ENCODE peak calls at places on chromosome 3, in six cellular contexts. O is testis; M is endodermal cell; I is HTR-8/SVneo; A is activated T-helper 1 cell treated with anti-CD3 and anti-CD28 coated beads, Interleukin-2, amount 50 U/mL, for 16 hours; K is stimulated activated CD8-positive, alpha-beta memory T cell treated with anti-CD3 and anti-CD28 coated beads, Interleukin-15, amount 100 ng/mL, for 24 hours. R is an unnamed sample.

GRCh38 chr3:11544413-11545181 is 99.1 kb downstream of the VGLL4 start:
- DNase-seq in A (no peak), M (peak), I (no peak), K (no peak), O (no peak), R (no peak)

GRCh38 chr3:5888845-5889244 is 701.3 kb downstream of the EDEM1 start:
- DNase-seq in M (no peak), O (no peak), A (no peak), K (no peak), I (no peak), R (no peak)

GRCh38 chr3:13053915-13054704 is 19.1 kb downstream of the IQSEC1 start:
- DNase-seq in K (no peak), O (no peak), M (no peak), I (no peak), A (no peak), R (no peak)

GRCh38 chr3:46874430-46874829 is 3.1 kb upstream of the PTH1R start:
- DNase-seq in M (no peak), K (no peak), I (no peak), A (no peak), O (peak), R (no peak)

GRCh38 chr3:13600950-13601691 is 52.2 kb downstream of the FBLN2 start:
- DNase-seq in I (peak), M (peak), O (peak), K (no peak), A (no peak), R (no peak)

GRCh38 chr3:43035801-43036340 is 56.8 kb downstream of the GASK1A start:
- DNase-seq in O (no peak), K (no peak), A (no peak), I (no peak), M (peak), R (no peak)

GRCh38 chr3:14922863-14923262 is 24.5 kb upstream of the NR2C2 start:
- DNase-seq in A (no peak), K (no peak), I (no peak), M (no peak), O (peak), R (no peak)

GRCh38 chr3:176078916-176079315 is 1118.4 kb downstream of the TBL1XR1 start:
- DNase-seq in O (no peak), I (no peak), K (no peak), M (no peak), A (no peak), R (no peak)

GRCh38 chr3:132448211-132448961 is 31.1 kb downstream of the DNAJC13 start:
- DNase-seq in K (no peak), M (no peak), A (no peak), O (peak), I (no peak), R (no peak)

GRCh38 chr3:143896486-143896885 is 48.2 kb upstream of the SLC9A9 start:
- DNase-seq in A (no peak), I (no peak), M (no peak), K (no peak), O (no peak), R (no peak)